ENCODE peak calls at places on chromosome 6, in seven cellular contexts. A is ovary, J is stomach, B is SK-N-MC, K is bronchial epithelial cell, R is transverse colon, C is GM23338. S is an unnamed sample.

GRCh38 chr6:10332121-10332520 is 82.8 kb downstream of the TFAP2A start:
- DNase-seq in K (peak), J (no peak), A (no peak), B (no peak), C (no peak), R (no peak), S (no peak)

GRCh38 chr6:147322299-147323162 is 118.3 kb downstream of the STXBP5 start:
- DNase-seq in A (no peak), C (no peak), J (no peak), K (peak), B (peak), R (no peak), S (peak)

GRCh38 chr6:3330199-3330598 is 71.5 kb downstream of the PSMG4 start:
- DNase-seq in A (no peak), B (no peak), K (no peak), J (no peak), R (no peak), C (peak), S (no peak)

GRCh38 chr6:106112446-106112845 is 26.3 kb downstream of the PRDM1 start:
- DNase-seq in R (no peak), K (no peak), B (no peak), C (no peak), A (no peak), J (no peak), S (no peak)

GRCh38 chr6:18412073-18412472 is 24.9 kb downstream of the RNF144B start:
- DNase-seq in C (no peak), K (no peak), R (no peak), B (no peak), J (no peak), A (no peak), S (no peak)

GRCh38 chr6:63598001-63598250 is 25.6 kb downstream of the LOC128125822 start:
- DNase-seq in B (no peak), C (peak), K (no peak), J (no peak), A (no peak), R (peak), S (no peak)

GRCh38 chr6:56372621-56373020 is 125.2 kb upstream of the COL21A1 start:
- DNase-seq in R (no peak), K (no peak), A (no peak), J (no peak), B (no peak), C (no peak), S (no peak)

GRCh38 chr6:122995930-122996796 is at the start of gene CLVS2:
- DNase-seq in R (no peak), J (no peak), A (no peak), B (no peak), C (peak), K (peak), S (peak)

GRCh38 chr6:136685540-136686108 is 106.7 kb downstream of the MAP3K5 start:
- DNase-seq in K (peak), A (no peak), B (no peak), C (no peak), J (no peak), R (no peak), S (no peak)

GRCh38 chr6:139762587-139763031 is 388.2 kb upstream of the CITED2 start:
- DNase-seq in R (no peak), J (no peak), C (no peak), A (no peak), B (no peak), K (peak), S (peak)

GRCh38 chr6:73728548-73729205 is 32.7 kb downstream of the CD109 start:
- DNase-seq in A (no peak), J (no peak), R (no peak), C (no peak), B (no peak), K (no peak), S (no peak)

GRCh38 chr6:126118934-126119333 is 132.6 kb downstream of the TRMT11 start:
- DNase-seq in C (no peak), J (no peak), A (no peak), B (no peak), K (peak), R (no peak), S (no peak)

GRCh38 chr6:422423-423061 is 31.0 kb downstream of the IRF4 start:
- DNase-seq in K (peak), J (no peak), R (no peak), C (no peak), B (no peak), A (no peak), S (peak)

GRCh38 chr6:3377536-3378397 is 79.1 kb downstream of the SLC22A23 start:
- DNase-seq in B (no peak), J (no peak), R (no peak), A (no peak), K (peak), C (no peak), S (no peak)

GRCh38 chr6:29146154-29146553 is 24.6 kb upstream of the OR2J2 start:
- DNase-seq in C (no peak), J (no peak), B (no peak), R (no peak), K (peak), A (no peak), S (no peak)

GRCh38 chr6:6685249-6685667 is 96.7 kb downstream of the LY86 start:
- DNase-seq in R (no peak), K (no peak), C (no peak), J (no peak), A (no peak), B (no peak), S (no peak)

GRCh38 chr6:28355743-28356665 is 6.3 kb downstream of the ZKSCAN3 start:
- DNase-seq in R (peak), K (peak), C (peak), J (peak), A (peak), B (peak), S (peak)

GRCh38 chr6:8006208-8006607 is 58.0 kb downstream of the BLOC1S5 start:
- DNase-seq in K (peak), C (no peak), B (no peak), A (no peak), J (no peak), R (no peak), S (no peak)

GRCh38 chr6:28153546-28153945 is 11.9 kb downstream of the ZKSCAN8 start:
- DNase-seq in B (no peak), J (no peak), K (no peak), C (no peak), R (no peak), A (no peak), S (no peak)

GRCh38 chr6:105733556-105734162 is 330.8 kb upstream of the PREP start:
- DNase-seq in K (peak), J (no peak), A (no peak), B (peak), R (no peak), C (peak), S (no peak)

GRCh38 chr6:9499709-9500108 is 915.2 kb downstream of the TFAP2A start:
- DNase-seq in C (no peak), K (no peak), B (no peak), J (no peak), R (no peak), A (no peak), S (no peak)

GRCh38 chr6:13380761-13381160 is 52.4 kb upstream of the TBC1D7 start:
- DNase-seq in C (no peak), A (no peak), R (no peak), B (no peak), J (no peak), K (no peak), S (no peak)

GRCh38 chr6:158445426-158446085 is 114.3 kb upstream of the TMEM181 start:
- DNase-seq in B (no peak), J (no peak), C (no peak), K (no peak), A (no peak), R (no peak), S (no peak)

GRCh38 chr6:161261325-161261724 is 12.5 kb downstream of the AGPAT4 start:
- DNase-seq in R (no peak), A (no peak), J (no peak), B (no peak), C (no peak), K (no peak), S (no peak)

GRCh38 chr6:37047933-37048850 is 42.7 kb downstream of the FGD2 start:
- DNase-seq in A (no peak), K (no peak), C (no peak), R (no peak), J (no peak), B (no peak), S (no peak)

GRCh38 chr6:53359843-53360834 is 11.4 kb upstream of the ELOVL5 start:
- DNase-seq in B (no peak), J (no peak), C (no peak), A (no peak), R (no peak), K (peak), S (no peak)

GRCh38 chr6:29792123-29793035 is 35.2 kb upstream of the HLA-G start:
- DNase-seq in B (no peak), C (peak), A (peak), R (peak), K (no peak), J (peak), S (no peak)

GRCh38 chr6:128500017-128500416 is 20.4 kb downstream of the PTPRK start:
- DNase-seq in J (no peak), B (no peak), K (peak), C (no peak), A (no peak), R (no peak), S (no peak)

GRCh38 chr6:12024715-12025434 is 12.8 kb downstream of the HIVEP1 start:
- DNase-seq in C (no peak), A (no peak), J (no peak), B (no peak), K (peak), R (no peak), S (no peak)

GRCh38 chr6:3517350-3517749 is 60.5 kb upstream of the SLC22A23 start:
- DNase-seq in R (no peak), C (no peak), B (no peak), J (no peak), A (no peak), K (peak), S (peak)

GRCh38 chr6:126812651-126813050 is 305.8 kb upstream of the RSPO3 start:
- DNase-seq in J (no peak), A (no peak), B (no peak), K (no peak), R (no peak), C (no peak), S (peak)

GRCh38 chr6:56752009-56752408 is 109.3 kb upstream of the DST start:
- DNase-seq in R (no peak), B (no peak), J (no peak), K (peak), C (peak), A (no peak), S (no peak)

GRCh38 chr6:115896538-115897129 is 164.1 kb downstream of the FRK start:
- DNase-seq in B (peak), A (no peak), R (no peak), K (peak), C (peak), J (no peak), S (no peak)

GRCh38 chr6:133114973-133115372 is 126.2 kb upstream of the EYA4 start:
- DNase-seq in A (no peak), C (no peak), K (peak), R (no peak), B (no peak), J (no peak), S (no peak)

GRCh38 chr6:133115960-133116359 is 125.2 kb upstream of the EYA4 start:
- DNase-seq in K (no peak), C (no peak), A (no peak), B (no peak), R (no peak), J (no peak), S (no peak)
- H3K4me3 ChIP-seq in K (no peak), C (no peak), A (no peak), B (no peak), R (no peak), J (no peak), S (no peak)

GRCh38 chr6:43174263-43175112 is 3.4 kb downstream of the SRF start:
- DNase-seq in J (peak), R (peak), K (peak), A (peak), C (peak), B (peak), S (peak)
- H3K4me3 ChIP-seq in J (peak), R (no peak), K (peak), A (peak), C (peak), B (peak), S (peak)

GRCh38 chr6:35019171-35019570 is 122.0 kb downstream of the TCP11 start:
- DNase-seq in A (no peak), J (no peak), R (no peak), B (no peak), C (no peak), K (no peak), S (no peak)
- H3K4me3 ChIP-seq in A (no peak), J (peak), R (no peak), B (no peak), C (no peak), K (no peak), S (peak)

GRCh38 chr6:82248233-82248735 is 740 bp upstream of the IBTK start:
- DNase-seq in B (no peak), A (no peak), J (peak), C (peak), R (peak), K (peak), S (peak)
- H3K4me3 ChIP-seq in B (peak), A (peak), J (peak), C (peak), R (peak), K (peak), S (peak)

GRCh38 chr6:124524821-124525220 is 437.4 kb upstream of the RNF217 start:
- DNase-seq in C (no peak), B (no peak), J (no peak), A (no peak), K (no peak), R (no peak), S (no peak)
- H3K4me3 ChIP-seq in C (no peak), B (no peak), J (no peak), A (no peak), K (no peak), R (no peak), S (no peak)

DNA sequence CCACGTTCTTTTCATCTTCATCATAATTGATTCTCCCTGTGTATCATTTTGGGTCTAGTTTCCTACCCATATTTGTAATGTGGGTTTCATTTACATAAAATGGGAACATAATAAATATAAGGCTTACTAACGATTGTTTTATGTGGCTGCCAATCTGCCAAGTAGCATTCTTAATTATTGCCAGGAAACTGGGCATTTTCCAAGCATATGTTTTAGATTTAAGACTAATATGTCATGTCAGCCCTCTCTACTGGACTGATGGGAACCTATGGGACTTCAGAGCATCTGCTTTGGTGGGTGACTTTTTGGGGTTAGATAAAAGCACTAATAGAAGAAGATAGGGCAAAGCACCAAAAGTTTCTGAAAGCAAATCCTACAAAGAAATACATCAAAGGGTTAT is 157.5 kb downstream of the TBX18 start:
- DNase-seq in R (no peak), K (no peak), C (no peak), J (no peak), A (no peak), B (no peak), S (no peak)
- H3K4me3 ChIP-seq in R (no peak), K (no peak), C (no peak), J (no peak), A (no peak), B (no peak), S (no peak)

GRCh38 chr6:45421700-45422540 is 44.2 kb upstream of the SUPT3H start:
- DNase-seq in C (peak), R (peak), B (no peak), A (peak), J (peak), K (peak), S (peak)
- H3K4me3 ChIP-seq in C (peak), R (peak), B (peak), A (peak), J (peak), K (peak), S (peak)

GRCh38 chr6:142845143-142845571 is 99.8 kb downstream of the HIVEP2 start:
- DNase-seq in A (no peak), K (no peak), B (no peak), J (no peak), R (no peak), C (no peak), S (no peak)

GRCh38 chr6:142846883-142847287 is 98.1 kb downstream of the HIVEP2 start:
- DNase-seq in K (peak), J (no peak), B (no peak), C (no peak), R (no peak), A (peak), S (peak)

GRCh38 chr6:142844065-142844755 is 100.8 kb downstream of the HIVEP2 start:
- DNase-seq in R (no peak), J (no peak), C (no peak), B (no peak), A (no peak), K (no peak), S (no peak)

GRCh38 chr6:142846459-142846831 is 98.5 kb downstream of the HIVEP2 start:
- DNase-seq in B (no peak), R (no peak), J (no peak), K (peak), C (no peak), A (no peak), S (peak)

GRCh38 chr6:142845624-142846458 is 99.1 kb downstream of the HIVEP2 start:
- DNase-seq in C (peak), J (peak), B (no peak), R (peak), A (peak), K (no peak), S (peak)
- H3K4me3 ChIP-seq in C (peak), J (peak), B (peak), R (peak), A (peak), K (no peak), S (peak)

GRCh38 chr6:148343028-148343374 is 363 bp downstream of the SASH1 start:
- DNase-seq in K (no peak), B (no peak), R (no peak), C (peak), A (no peak), J (no peak), S (no peak)
- H3K4me3 ChIP-seq in K (peak), B (peak), R (peak), C (peak), A (peak), J (peak), S (peak)

S was measured in skeletal muscle cell.